ENCODE peak calls at places on chromosomes 6 and 20, in eight cellular contexts. One of them, this sample, is unnamed.

GRCh38 chr20:641516-641913 is 11.5 kb downstream of the SRXN1 start:
- DNase-seq in cardiac muscle cell: no peak
- DNase-seq in heart right ventricle: no peak
- DNase-seq in anterior cingulate cortex: no peak
- DNase-seq in NCI-H2029 treated with DMSO at 0.1 percent for 48 hours: no peak
- DNase-seq in activated T-helper 1 cell treated with anti-CD3 and anti-CD28 coated beads, Interleukin-12 subunit alpha, Interleukin-12 subunit beta, Interleukin-2, Interleukin-4 antibody, amounts not matched to agents 30 ng/mL and 10 ng/mL and 1 ng/mL, durations not matched to agents 14 hours and 24 hours and 36 hours: no peak
- DNase-seq in stimulated activated naive CD4-positive, alpha-beta T cell: no peak
- DNase-seq in left lung: no peak
- DNase-seq in this sample: no peak

GRCh38 chr20:32457476-32457986 is 99.4 kb downstream of the ASXL1 start:
- DNase-seq in cardiac muscle cell: peak; percentile 75
- DNase-seq in heart right ventricle: peak; percentile 50
- DNase-seq in anterior cingulate cortex: peak; percentile 81
- DNase-seq in NCI-H2029 treated with DMSO at 0.1 percent for 48 hours: peak; percentile 24
- DNase-seq in activated T-helper 1 cell treated with anti-CD3 and anti-CD28 coated beads, Interleukin-12 subunit alpha, Interleukin-12 subunit beta, Interleukin-2, Interleukin-4 antibody, amounts not matched to agents 30 ng/mL and 10 ng/mL and 1 ng/mL, durations not matched to agents 14 hours and 24 hours and 36 hours: no peak
- DNase-seq in stimulated activated naive CD4-positive, alpha-beta T cell: no peak
- DNase-seq in left lung: peak; percentile 82
- DNase-seq in this sample: peak; percentile 23

GRCh38 chr20:10622657-10623418 is 51.0 kb downstream of the JAG1 start:
- DNase-seq in cardiac muscle cell: peak; percentile 76
- DNase-seq in heart right ventricle: peak; percentile 66
- DNase-seq in anterior cingulate cortex: no peak
- DNase-seq in NCI-H2029 treated with DMSO at 0.1 percent for 48 hours: no peak
- DNase-seq in activated T-helper 1 cell treated with anti-CD3 and anti-CD28 coated beads, Interleukin-12 subunit alpha, Interleukin-12 subunit beta, Interleukin-2, Interleukin-4 antibody, amounts not matched to agents 30 ng/mL and 10 ng/mL and 1 ng/mL, durations not matched to agents 14 hours and 24 hours and 36 hours: no peak
- DNase-seq in stimulated activated naive CD4-positive, alpha-beta T cell: no peak
- DNase-seq in left lung: no peak
- DNase-seq in this sample: no peak

GRCh38 chr20:33559994-33560393 is 70.1 kb downstream of the CBFA2T2 start:
- DNase-seq in cardiac muscle cell: no peak
- DNase-seq in heart right ventricle: no peak
- DNase-seq in anterior cingulate cortex: no peak
- DNase-seq in NCI-H2029 treated with DMSO at 0.1 percent for 48 hours: no peak
- DNase-seq in activated T-helper 1 cell treated with anti-CD3 and anti-CD28 coated beads, Interleukin-12 subunit alpha, Interleukin-12 subunit beta, Interleukin-2, Interleukin-4 antibody, amounts not matched to agents 30 ng/mL and 10 ng/mL and 1 ng/mL, durations not matched to agents 14 hours and 24 hours and 36 hours: no peak
- DNase-seq in stimulated activated naive CD4-positive, alpha-beta T cell: no peak
- DNase-seq in left lung: no peak
- DNase-seq in this sample: no peak

GRCh38 chr6:63014290-63014689 is 197.0 kb upstream of the FKBP1C start:
- DNase-seq in cardiac muscle cell: no peak
- DNase-seq in heart right ventricle: no peak
- DNase-seq in anterior cingulate cortex: no peak
- DNase-seq in NCI-H2029 treated with DMSO at 0.1 percent for 48 hours: no peak
- DNase-seq in activated T-helper 1 cell treated with anti-CD3 and anti-CD28 coated beads, Interleukin-12 subunit alpha, Interleukin-12 subunit beta, Interleukin-2, Interleukin-4 antibody, amounts not matched to agents 30 ng/mL and 10 ng/mL and 1 ng/mL, durations not matched to agents 14 hours and 24 hours and 36 hours: no peak
- DNase-seq in stimulated activated naive CD4-positive, alpha-beta T cell: no peak
- DNase-seq in left lung: no peak
- DNase-seq in this sample: no peak

GRCh38 chr6:90286884-90287488 is 9.7 kb downstream of the BACH2 start:
- DNase-seq in cardiac muscle cell: peak; percentile 45
- DNase-seq in heart right ventricle: no peak
- DNase-seq in anterior cingulate cortex: no peak
- DNase-seq in NCI-H2029 treated with DMSO at 0.1 percent for 48 hours: no peak
- DNase-seq in activated T-helper 1 cell treated with anti-CD3 and anti-CD28 coated beads, Interleukin-12 subunit alpha, Interleukin-12 subunit beta, Interleukin-2, Interleukin-4 antibody, amounts not matched to agents 30 ng/mL and 10 ng/mL and 1 ng/mL, durations not matched to agents 14 hours and 24 hours and 36 hours: peak; percentile 52
- DNase-seq in stimulated activated naive CD4-positive, alpha-beta T cell: peak; percentile 36
- DNase-seq in left lung: no peak
- DNase-seq in this sample: no peak

GRCh38 chr20:50843331-50844276 is 48.7 kb downstream of the BCAS4 start:
- DNase-seq in cardiac muscle cell: no peak
- DNase-seq in heart right ventricle: no peak
- DNase-seq in anterior cingulate cortex: no peak
- DNase-seq in NCI-H2029 treated with DMSO at 0.1 percent for 48 hours: no peak
- DNase-seq in activated T-helper 1 cell treated with anti-CD3 and anti-CD28 coated beads, Interleukin-12 subunit alpha, Interleukin-12 subunit beta, Interleukin-2, Interleukin-4 antibody, amounts not matched to agents 30 ng/mL and 10 ng/mL and 1 ng/mL, durations not matched to agents 14 hours and 24 hours and 36 hours: no peak
- DNase-seq in stimulated activated naive CD4-positive, alpha-beta T cell: no peak
- DNase-seq in left lung: peak; percentile 28
- DNase-seq in this sample: no peak

GRCh38 chr6:160137989-160138835 is 16.6 kb downstream of the SLC22A1 start:
- DNase-seq in cardiac muscle cell: peak; percentile 81
- DNase-seq in heart right ventricle: peak; percentile 37
- DNase-seq in anterior cingulate cortex: peak; percentile 7
- DNase-seq in NCI-H2029 treated with DMSO at 0.1 percent for 48 hours: peak; percentile 25
- DNase-seq in activated T-helper 1 cell treated with anti-CD3 and anti-CD28 coated beads, Interleukin-12 subunit alpha, Interleukin-12 subunit beta, Interleukin-2, Interleukin-4 antibody, amounts not matched to agents 30 ng/mL and 10 ng/mL and 1 ng/mL, durations not matched to agents 14 hours and 24 hours and 36 hours: peak; percentile 47
- DNase-seq in stimulated activated naive CD4-positive, alpha-beta T cell: peak; percentile 36
- DNase-seq in left lung: no peak
- DNase-seq in this sample: peak; percentile 28

GRCh38 chr6:126143650-126144260 is 157.4 kb downstream of the TRMT11 start:
- DNase-seq in cardiac muscle cell: peak; percentile 35
- DNase-seq in heart right ventricle: no peak
- DNase-seq in anterior cingulate cortex: no peak
- DNase-seq in NCI-H2029 treated with DMSO at 0.1 percent for 48 hours: no peak
- DNase-seq in activated T-helper 1 cell treated with anti-CD3 and anti-CD28 coated beads, Interleukin-12 subunit alpha, Interleukin-12 subunit beta, Interleukin-2, Interleukin-4 antibody, amounts not matched to agents 30 ng/mL and 10 ng/mL and 1 ng/mL, durations not matched to agents 14 hours and 24 hours and 36 hours: no peak
- DNase-seq in stimulated activated naive CD4-positive, alpha-beta T cell: no peak
- DNase-seq in left lung: no peak
- DNase-seq in this sample: no peak

GRCh38 chr20:46894579-46894958 is at the start of gene EYA2:
- DNase-seq in cardiac muscle cell: peak; percentile 6
- DNase-seq in heart right ventricle: no peak
- DNase-seq in anterior cingulate cortex: no peak
- DNase-seq in NCI-H2029 treated with DMSO at 0.1 percent for 48 hours: no peak
- DNase-seq in activated T-helper 1 cell treated with anti-CD3 and anti-CD28 coated beads, Interleukin-12 subunit alpha, Interleukin-12 subunit beta, Interleukin-2, Interleukin-4 antibody, amounts not matched to agents 30 ng/mL and 10 ng/mL and 1 ng/mL, durations not matched to agents 14 hours and 24 hours and 36 hours: no peak
- DNase-seq in stimulated activated naive CD4-positive, alpha-beta T cell: no peak
- DNase-seq in left lung: no peak
- DNase-seq in this sample: no peak

GRCh38 chr6:111870054-111870750 is 3.0 kb downstream of the FYN start:
- DNase-seq in cardiac muscle cell: no peak
- DNase-seq in heart right ventricle: no peak
- DNase-seq in anterior cingulate cortex: no peak
- DNase-seq in NCI-H2029 treated with DMSO at 0.1 percent for 48 hours: no peak
- DNase-seq in activated T-helper 1 cell treated with anti-CD3 and anti-CD28 coated beads, Interleukin-12 subunit alpha, Interleukin-12 subunit beta, Interleukin-2, Interleukin-4 antibody, amounts not matched to agents 30 ng/mL and 10 ng/mL and 1 ng/mL, durations not matched to agents 14 hours and 24 hours and 36 hours: no peak
- DNase-seq in stimulated activated naive CD4-positive, alpha-beta T cell: no peak
- DNase-seq in left lung: no peak
- DNase-seq in this sample: no peak

GRCh38 chr6:6595946-6596345 is 7.4 kb downstream of the LY86 start:
- DNase-seq in cardiac muscle cell: no peak
- DNase-seq in heart right ventricle: no peak
- DNase-seq in anterior cingulate cortex: no peak
- DNase-seq in NCI-H2029 treated with DMSO at 0.1 percent for 48 hours: no peak
- DNase-seq in activated T-helper 1 cell treated with anti-CD3 and anti-CD28 coated beads, Interleukin-12 subunit alpha, Interleukin-12 subunit beta, Interleukin-2, Interleukin-4 antibody, amounts not matched to agents 30 ng/mL and 10 ng/mL and 1 ng/mL, durations not matched to agents 14 hours and 24 hours and 36 hours: no peak
- DNase-seq in stimulated activated naive CD4-positive, alpha-beta T cell: no peak
- DNase-seq in left lung: no peak
- DNase-seq in this sample: no peak

GRCh38 chr6:30213999-30214982 is 1.1 kb upstream of the TRIM26 start:
- DNase-seq in cardiac muscle cell: peak; percentile 81
- DNase-seq in heart right ventricle: peak; percentile 86
- DNase-seq in anterior cingulate cortex: peak; percentile 77
- DNase-seq in NCI-H2029 treated with DMSO at 0.1 percent for 48 hours: peak; percentile 47
- DNase-seq in activated T-helper 1 cell treated with anti-CD3 and anti-CD28 coated beads, Interleukin-12 subunit alpha, Interleukin-12 subunit beta, Interleukin-2, Interleukin-4 antibody, amounts not matched to agents 30 ng/mL and 10 ng/mL and 1 ng/mL, durations not matched to agents 14 hours and 24 hours and 36 hours: peak; percentile 78
- DNase-seq in stimulated activated naive CD4-positive, alpha-beta T cell: peak; percentile 76
- DNase-seq in left lung: peak; percentile 98
- DNase-seq in this sample: no peak

GRCh38 chr6:7848229-7848628 is 62.4 kb downstream of the TXNDC5 start:
- DNase-seq in cardiac muscle cell: no peak
- DNase-seq in heart right ventricle: no peak
- DNase-seq in anterior cingulate cortex: no peak
- DNase-seq in NCI-H2029 treated with DMSO at 0.1 percent for 48 hours: no peak
- DNase-seq in activated T-helper 1 cell treated with anti-CD3 and anti-CD28 coated beads, Interleukin-12 subunit alpha, Interleukin-12 subunit beta, Interleukin-2, Interleukin-4 antibody, amounts not matched to agents 30 ng/mL and 10 ng/mL and 1 ng/mL, durations not matched to agents 14 hours and 24 hours and 36 hours: no peak
- DNase-seq in stimulated activated naive CD4-positive, alpha-beta T cell: no peak
- DNase-seq in left lung: no peak
- DNase-seq in this sample: no peak

GRCh38 chr20:40956926-40957760 is 71.5 kb upstream of the TOP1 start:
- DNase-seq in cardiac muscle cell: no peak
- DNase-seq in heart right ventricle: no peak
- DNase-seq in anterior cingulate cortex: no peak
- DNase-seq in NCI-H2029 treated with DMSO at 0.1 percent for 48 hours: no peak
- DNase-seq in activated T-helper 1 cell treated with anti-CD3 and anti-CD28 coated beads, Interleukin-12 subunit alpha, Interleukin-12 subunit beta, Interleukin-2, Interleukin-4 antibody, amounts not matched to agents 30 ng/mL and 10 ng/mL and 1 ng/mL, durations not matched to agents 14 hours and 24 hours and 36 hours: no peak
- DNase-seq in stimulated activated naive CD4-positive, alpha-beta T cell: no peak
- DNase-seq in left lung: no peak
- DNase-seq in this sample: no peak

GRCh38 chr6:35911871-35912653 is 8.8 kb downstream of the SRPK1 start:
- DNase-seq in cardiac muscle cell: peak; percentile 45
- DNase-seq in heart right ventricle: no peak
- DNase-seq in anterior cingulate cortex: no peak
- DNase-seq in NCI-H2029 treated with DMSO at 0.1 percent for 48 hours: no peak
- DNase-seq in activated T-helper 1 cell treated with anti-CD3 and anti-CD28 coated beads, Interleukin-12 subunit alpha, Interleukin-12 subunit beta, Interleukin-2, Interleukin-4 antibody, amounts not matched to agents 30 ng/mL and 10 ng/mL and 1 ng/mL, durations not matched to agents 14 hours and 24 hours and 36 hours: no peak
- DNase-seq in stimulated activated naive CD4-positive, alpha-beta T cell: no peak
- DNase-seq in left lung: no peak
- DNase-seq in this sample: no peak

GRCh38 chr6:35469711-35470662 is 1.8 kb downstream of the RPL10A start:
- DNase-seq in cardiac muscle cell: peak; percentile 34
- DNase-seq in heart right ventricle: no peak
- DNase-seq in anterior cingulate cortex: no peak
- DNase-seq in NCI-H2029 treated with DMSO at 0.1 percent for 48 hours: no peak
- DNase-seq in activated T-helper 1 cell treated with anti-CD3 and anti-CD28 coated beads, Interleukin-12 subunit alpha, Interleukin-12 subunit beta, Interleukin-2, Interleukin-4 antibody, amounts not matched to agents 30 ng/mL and 10 ng/mL and 1 ng/mL, durations not matched to agents 14 hours and 24 hours and 36 hours: no peak
- DNase-seq in stimulated activated naive CD4-positive, alpha-beta T cell: no peak
- DNase-seq in left lung: no peak
- DNase-seq in this sample: no peak

GRCh38 chr20:14319704-14320103 is 17.7 kb downstream of the FLRT3 start:
- DNase-seq in cardiac muscle cell: no peak
- DNase-seq in heart right ventricle: no peak
- DNase-seq in anterior cingulate cortex: no peak
- DNase-seq in NCI-H2029 treated with DMSO at 0.1 percent for 48 hours: no peak
- DNase-seq in activated T-helper 1 cell treated with anti-CD3 and anti-CD28 coated beads, Interleukin-12 subunit alpha, Interleukin-12 subunit beta, Interleukin-2, Interleukin-4 antibody, amounts not matched to agents 30 ng/mL and 10 ng/mL and 1 ng/mL, durations not matched to agents 14 hours and 24 hours and 36 hours: no peak
- DNase-seq in stimulated activated naive CD4-positive, alpha-beta T cell: no peak
- DNase-seq in left lung: no peak
- DNase-seq in this sample: no peak

GRCh38 chr6:33838979-33839378 is 35.2 kb upstream of the MLN start:
- DNase-seq in cardiac muscle cell: no peak
- DNase-seq in heart right ventricle: no peak
- DNase-seq in anterior cingulate cortex: no peak
- DNase-seq in NCI-H2029 treated with DMSO at 0.1 percent for 48 hours: no peak
- DNase-seq in activated T-helper 1 cell treated with anti-CD3 and anti-CD28 coated beads, Interleukin-12 subunit alpha, Interleukin-12 subunit beta, Interleukin-2, Interleukin-4 antibody, amounts not matched to agents 30 ng/mL and 10 ng/mL and 1 ng/mL, durations not matched to agents 14 hours and 24 hours and 36 hours: no peak
- DNase-seq in stimulated activated naive CD4-positive, alpha-beta T cell: no peak
- DNase-seq in left lung: no peak
- DNase-seq in this sample: no peak

GRCh38 chr6:162798546-162798945 is 70.8 kb downstream of the PACRG start:
- DNase-seq in cardiac muscle cell: no peak
- DNase-seq in heart right ventricle: no peak
- DNase-seq in anterior cingulate cortex: no peak
- DNase-seq in NCI-H2029 treated with DMSO at 0.1 percent for 48 hours: no peak
- DNase-seq in activated T-helper 1 cell treated with anti-CD3 and anti-CD28 coated beads, Interleukin-12 subunit alpha, Interleukin-12 subunit beta, Interleukin-2, Interleukin-4 antibody, amounts not matched to agents 30 ng/mL and 10 ng/mL and 1 ng/mL, durations not matched to agents 14 hours and 24 hours and 36 hours: no peak
- DNase-seq in stimulated activated naive CD4-positive, alpha-beta T cell: no peak
- DNase-seq in left lung: no peak
- DNase-seq in this sample: no peak

GRCh38 chr6:21263531-21264287 is 329.8 kb upstream of the SOX4 start:
- DNase-seq in cardiac muscle cell: peak; percentile 43
- DNase-seq in heart right ventricle: no peak
- DNase-seq in anterior cingulate cortex: no peak
- DNase-seq in NCI-H2029 treated with DMSO at 0.1 percent for 48 hours: peak; percentile 91
- DNase-seq in activated T-helper 1 cell treated with anti-CD3 and anti-CD28 coated beads, Interleukin-12 subunit alpha, Interleukin-12 subunit beta, Interleukin-2, Interleukin-4 antibody, amounts not matched to agents 30 ng/mL and 10 ng/mL and 1 ng/mL, durations not matched to agents 14 hours and 24 hours and 36 hours: no peak
- DNase-seq in stimulated activated naive CD4-positive, alpha-beta T cell: no peak
- DNase-seq in left lung: no peak
- DNase-seq in this sample: no peak

GRCh38 chr6:390914-391558 is 516 bp upstream of the IRF4 start:
- DNase-seq in cardiac muscle cell: no peak
- DNase-seq in heart right ventricle: no peak
- DNase-seq in anterior cingulate cortex: no peak
- DNase-seq in NCI-H2029 treated with DMSO at 0.1 percent for 48 hours: no peak
- DNase-seq in activated T-helper 1 cell treated with anti-CD3 and anti-CD28 coated beads, Interleukin-12 subunit alpha, Interleukin-12 subunit beta, Interleukin-2, Interleukin-4 antibody, amounts not matched to agents 30 ng/mL and 10 ng/mL and 1 ng/mL, durations not matched to agents 14 hours and 24 hours and 36 hours: peak; percentile 44
- DNase-seq in stimulated activated naive CD4-positive, alpha-beta T cell: no peak
- DNase-seq in left lung: no peak
- DNase-seq in this sample: no peak

GRCh38 chr6:27753668-27754407 is 158.4 kb downstream of the OR2B2 start:
- DNase-seq in cardiac muscle cell: peak; percentile 91
- DNase-seq in heart right ventricle: peak; percentile 53
- DNase-seq in anterior cingulate cortex: peak; percentile 60
- DNase-seq in NCI-H2029 treated with DMSO at 0.1 percent for 48 hours: peak; percentile 1
- DNase-seq in activated T-helper 1 cell treated with anti-CD3 and anti-CD28 coated beads, Interleukin-12 subunit alpha, Interleukin-12 subunit beta, Interleukin-2, Interleukin-4 antibody, amounts not matched to agents 30 ng/mL and 10 ng/mL and 1 ng/mL, durations not matched to agents 14 hours and 24 hours and 36 hours: peak; percentile 65
- DNase-seq in stimulated activated naive CD4-positive, alpha-beta T cell: peak; percentile 61
- DNase-seq in left lung: peak; percentile 89
- DNase-seq in this sample: no peak

GRCh38 chr6:154995241-154996162 is at the start of gene TIAM2:
- DNase-seq in cardiac muscle cell: peak; percentile 29
- DNase-seq in heart right ventricle: peak; percentile 13
- DNase-seq in anterior cingulate cortex: no peak
- DNase-seq in NCI-H2029 treated with DMSO at 0.1 percent for 48 hours: no peak
- DNase-seq in activated T-helper 1 cell treated with anti-CD3 and anti-CD28 coated beads, Interleukin-12 subunit alpha, Interleukin-12 subunit beta, Interleukin-2, Interleukin-4 antibody, amounts not matched to agents 30 ng/mL and 10 ng/mL and 1 ng/mL, durations not matched to agents 14 hours and 24 hours and 36 hours: peak; percentile 11
- DNase-seq in stimulated activated naive CD4-positive, alpha-beta T cell: no peak
- DNase-seq in left lung: peak; percentile 80
- DNase-seq in this sample: no peak

GRCh38 chr6:155883334-155883731 is 427.7 kb upstream of the NOX3 start:
- DNase-seq in cardiac muscle cell: no peak
- DNase-seq in heart right ventricle: no peak
- DNase-seq in anterior cingulate cortex: no peak
- DNase-seq in NCI-H2029 treated with DMSO at 0.1 percent for 48 hours: no peak
- DNase-seq in activated T-helper 1 cell treated with anti-CD3 and anti-CD28 coated beads, Interleukin-12 subunit alpha, Interleukin-12 subunit beta, Interleukin-2, Interleukin-4 antibody, amounts not matched to agents 30 ng/mL and 10 ng/mL and 1 ng/mL, durations not matched to agents 14 hours and 24 hours and 36 hours: no peak
- DNase-seq in stimulated activated naive CD4-positive, alpha-beta T cell: no peak
- DNase-seq in left lung: no peak
- DNase-seq in this sample: no peak

GRCh38 chr20:39986231-39986904 is 702.7 kb downstream of the MAFB start:
- DNase-seq in cardiac muscle cell: peak; percentile 1
- DNase-seq in heart right ventricle: peak; percentile 50
- DNase-seq in anterior cingulate cortex: no peak
- DNase-seq in NCI-H2029 treated with DMSO at 0.1 percent for 48 hours: no peak
- DNase-seq in activated T-helper 1 cell treated with anti-CD3 and anti-CD28 coated beads, Interleukin-12 subunit alpha, Interleukin-12 subunit beta, Interleukin-2, Interleukin-4 antibody, amounts not matched to agents 30 ng/mL and 10 ng/mL and 1 ng/mL, durations not matched to agents 14 hours and 24 hours and 36 hours: no peak
- DNase-seq in stimulated activated naive CD4-positive, alpha-beta T cell: no peak
- DNase-seq in left lung: peak; percentile 25
- DNase-seq in this sample: peak; percentile 10

GRCh38 chr20:49668181-49668877 is 45.3 kb downstream of the B4GALT5 start:
- DNase-seq in cardiac muscle cell: no peak
- DNase-seq in heart right ventricle: peak; percentile 30
- DNase-seq in anterior cingulate cortex: no peak
- DNase-seq in NCI-H2029 treated with DMSO at 0.1 percent for 48 hours: no peak
- DNase-seq in activated T-helper 1 cell treated with anti-CD3 and anti-CD28 coated beads, Interleukin-12 subunit alpha, Interleukin-12 subunit beta, Interleukin-2, Interleukin-4 antibody, amounts not matched to agents 30 ng/mL and 10 ng/mL and 1 ng/mL, durations not matched to agents 14 hours and 24 hours and 36 hours: no peak
- DNase-seq in stimulated activated naive CD4-positive, alpha-beta T cell: no peak
- DNase-seq in left lung: no peak
- DNase-seq in this sample: no peak

GRCh38 chr6:84651583-84651982 is 112.8 kb downstream of the TBX18 start:
- DNase-seq in cardiac muscle cell: no peak
- DNase-seq in heart right ventricle: no peak
- DNase-seq in anterior cingulate cortex: no peak
- DNase-seq in NCI-H2029 treated with DMSO at 0.1 percent for 48 hours: no peak
- DNase-seq in activated T-helper 1 cell treated with anti-CD3 and anti-CD28 coated beads, Interleukin-12 subunit alpha, Interleukin-12 subunit beta, Interleukin-2, Interleukin-4 antibody, amounts not matched to agents 30 ng/mL and 10 ng/mL and 1 ng/mL, durations not matched to agents 14 hours and 24 hours and 36 hours: no peak
- DNase-seq in stimulated activated naive CD4-positive, alpha-beta T cell: no peak
- DNase-seq in left lung: no peak
- DNase-seq in this sample: no peak

GRCh38 chr6:146923434-146923833 is 280.8 kb upstream of the STXBP5 start:
- DNase-seq in cardiac muscle cell: no peak
- DNase-seq in heart right ventricle: no peak
- DNase-seq in anterior cingulate cortex: no peak
- DNase-seq in NCI-H2029 treated with DMSO at 0.1 percent for 48 hours: no peak
- DNase-seq in activated T-helper 1 cell treated with anti-CD3 and anti-CD28 coated beads, Interleukin-12 subunit alpha, Interleukin-12 subunit beta, Interleukin-2, Interleukin-4 antibody, amounts not matched to agents 30 ng/mL and 10 ng/mL and 1 ng/mL, durations not matched to agents 14 hours and 24 hours and 36 hours: no peak
- DNase-seq in stimulated activated naive CD4-positive, alpha-beta T cell: no peak
- DNase-seq in left lung: no peak
- DNase-seq in this sample: no peak

GRCh38 chr6:46645265-46645664 is 7.4 kb downstream of the CYP39A1 start:
- DNase-seq in cardiac muscle cell: no peak
- DNase-seq in heart right ventricle: no peak
- DNase-seq in anterior cingulate cortex: no peak
- DNase-seq in NCI-H2029 treated with DMSO at 0.1 percent for 48 hours: peak; percentile 14
- DNase-seq in activated T-helper 1 cell treated with anti-CD3 and anti-CD28 coated beads, Interleukin-12 subunit alpha, Interleukin-12 subunit beta, Interleukin-2, Interleukin-4 antibody, amounts not matched to agents 30 ng/mL and 10 ng/mL and 1 ng/mL, durations not matched to agents 14 hours and 24 hours and 36 hours: no peak
- DNase-seq in stimulated activated naive CD4-positive, alpha-beta T cell: no peak
- DNase-seq in left lung: no peak
- DNase-seq in this sample: no peak

GRCh38 chr6:113560376-113560775 is 296.8 kb upstream of the MARCKS start:
- DNase-seq in cardiac muscle cell: no peak
- DNase-seq in heart right ventricle: no peak
- DNase-seq in anterior cingulate cortex: no peak
- DNase-seq in NCI-H2029 treated with DMSO at 0.1 percent for 48 hours: no peak
- DNase-seq in activated T-helper 1 cell treated with anti-CD3 and anti-CD28 coated beads, Interleukin-12 subunit alpha, Interleukin-12 subunit beta, Interleukin-2, Interleukin-4 antibody, amounts not matched to agents 30 ng/mL and 10 ng/mL and 1 ng/mL, durations not matched to agents 14 hours and 24 hours and 36 hours: no peak
- DNase-seq in stimulated activated naive CD4-positive, alpha-beta T cell: no peak
- DNase-seq in left lung: no peak
- DNase-seq in this sample: no peak

GRCh38 chr20:21548390-21549035 is 34.6 kb upstream of the NKX2-2 start:
- DNase-seq in cardiac muscle cell: no peak
- DNase-seq in heart right ventricle: no peak
- DNase-seq in anterior cingulate cortex: no peak
- DNase-seq in NCI-H2029 treated with DMSO at 0.1 percent for 48 hours: no peak
- DNase-seq in activated T-helper 1 cell treated with anti-CD3 and anti-CD28 coated beads, Interleukin-12 subunit alpha, Interleukin-12 subunit beta, Interleukin-2, Interleukin-4 antibody, amounts not matched to agents 30 ng/mL and 10 ng/mL and 1 ng/mL, durations not matched to agents 14 hours and 24 hours and 36 hours: peak; percentile 61
- DNase-seq in stimulated activated naive CD4-positive, alpha-beta T cell: peak; percentile 28
- DNase-seq in left lung: no peak
- DNase-seq in this sample: no peak

GRCh38 chr6:141463237-141463977 is 669.3 kb upstream of the GJE1 start:
- DNase-seq in cardiac muscle cell: peak; percentile 78
- DNase-seq in heart right ventricle: peak; percentile 36
- DNase-seq in anterior cingulate cortex: no peak
- DNase-seq in NCI-H2029 treated with DMSO at 0.1 percent for 48 hours: no peak
- DNase-seq in activated T-helper 1 cell treated with anti-CD3 and anti-CD28 coated beads, Interleukin-12 subunit alpha, Interleukin-12 subunit beta, Interleukin-2, Interleukin-4 antibody, amounts not matched to agents 30 ng/mL and 10 ng/mL and 1 ng/mL, durations not matched to agents 14 hours and 24 hours and 36 hours: no peak
- DNase-seq in stimulated activated naive CD4-positive, alpha-beta T cell: no peak
- DNase-seq in left lung: no peak
- DNase-seq in this sample: no peak

GRCh38 chr20:17807670-17808069 is 107.9 kb downstream of the BANF2 start:
- DNase-seq in cardiac muscle cell: peak; percentile 20
- DNase-seq in heart right ventricle: no peak
- DNase-seq in anterior cingulate cortex: no peak
- DNase-seq in NCI-H2029 treated with DMSO at 0.1 percent for 48 hours: no peak
- DNase-seq in activated T-helper 1 cell treated with anti-CD3 and anti-CD28 coated beads, Interleukin-12 subunit alpha, Interleukin-12 subunit beta, Interleukin-2, Interleukin-4 antibody, amounts not matched to agents 30 ng/mL and 10 ng/mL and 1 ng/mL, durations not matched to agents 14 hours and 24 hours and 36 hours: no peak
- DNase-seq in stimulated activated naive CD4-positive, alpha-beta T cell: no peak
- DNase-seq in left lung: no peak
- DNase-seq in this sample: no peak

This sample was measured in AG09319.